ENCODE peak calls at places on chromosomes 11 and 22, in ten cellular contexts. E, U, O, W, F, Y, T, C, X and R are unnamed samples.

GRCh38 chr11:22792497-22792896 is 37.1 kb downstream of the SVIP start:
- DNase-seq in E (no peak), U (peak), O (peak), W (no peak), F (peak), Y (no peak), T (peak), C (no peak), X (no peak), R (no peak)

GRCh38 chr11:8732748-8733241 is 50.2 kb downstream of the RPL27A start:
- DNase-seq in E (no peak), U (peak), O (peak), W (no peak), F (peak), Y (no peak), T (no peak), C (no peak), X (no peak), R (no peak)

GRCh38 chr11:986270-986951 is 50.1 kb downstream of the MUC6 start:
- DNase-seq in E (no peak), U (no peak), O (peak), W (no peak), F (no peak), Y (no peak), T (no peak), C (no peak), X (no peak), R (no peak)

GRCh38 chr22:25069426-25069757 is 116.9 kb downstream of the KIAA1671 start:
- DNase-seq in E (no peak), U (no peak), O (no peak), W (no peak), F (no peak), Y (no peak), T (no peak), C (no peak), X (no peak), R (no peak)

GRCh38 chr22:40196628-40197027 is 18.9 kb downstream of the TNRC6B start:
- DNase-seq in E (no peak), U (peak), O (no peak), W (no peak), F (peak), Y (no peak), T (no peak), C (no peak), X (no peak), R (no peak)

GRCh38 chr11:64842366-64842759 is 2.1 kb downstream of the CDC42BPG start:
- DNase-seq in E (no peak), U (no peak), O (no peak), W (no peak), F (no peak), Y (no peak), T (no peak), C (no peak), X (no peak), R (no peak)

GRCh38 chr11:119175493-119176077 is 7.1 kb downstream of the NLRX1 start:
- DNase-seq in E (no peak), U (peak), O (no peak), W (no peak), F (peak), Y (no peak), T (no peak), C (no peak), X (no peak), R (no peak)

GRCh38 chr11:62353841-62354240 is 16.6 kb downstream of the ASRGL1 start:
- DNase-seq in E (no peak), U (no peak), O (no peak), W (no peak), F (no peak), Y (no peak), T (peak), C (no peak), X (no peak), R (no peak)

GRCh38 chr11:92322225-92322624 is 97.6 kb downstream of the FAT3 start:
- DNase-seq in E (no peak), U (peak), O (no peak), W (no peak), F (peak), Y (no peak), T (no peak), C (no peak), X (no peak), R (no peak)

GRCh38 chr11:70448983-70449567 is 50.7 kb downstream of the CTTN start:
- DNase-seq in E (no peak), U (no peak), O (no peak), W (peak), F (no peak), Y (no peak), T (no peak), C (peak), X (no peak), R (no peak)

GRCh38 chr11:45896392-45897068 is 10.5 kb downstream of the FREY1 start:
- DNase-seq in E (no peak), U (no peak), O (no peak), W (no peak), F (no peak), Y (no peak), T (peak), C (no peak), X (no peak), R (no peak)

GRCh38 chr11:119094816-119095065 is 6.9 kb downstream of the DPAGT1 start:
- DNase-seq in E (no peak), U (peak), O (peak), W (no peak), F (peak), Y (peak), T (peak), C (no peak), X (no peak), R (peak)

GRCh38 chr22:30204742-30205111 is 41.8 kb downstream of the LIF start:
- DNase-seq in E (no peak), U (peak), O (peak), W (no peak), F (peak), Y (no peak), T (no peak), C (no peak), X (no peak), R (no peak)